ENCODE peak calls at places on chromosomes 1 and 21, in seven cellular contexts. G is epithelial cell of esophagus; F is OCI-LY7; H is CD8-positive, alpha-beta T cell; M is PC-3; L is cardiac fibroblast; R is K562. U is an unnamed sample.

GRCh38 chr21:42768324-42769121 is 110.8 kb downstream of the WDR4 start:
- DNase-seq in R (no peak), G (no peak), L (no peak), M (no peak), F (no peak), H (no peak), U (no peak)

GRCh38 chr1:84582802-84583587 is 8.8 kb upstream of the CTBS start:
- DNase-seq in M (peak; percentile 10), G (peak; percentile 39), R (no peak), F (peak; percentile 4), L (peak; percentile 79), H (no peak), U (no peak)

GRCh38 chr1:62508187-62508758 is 71.4 kb downstream of the USP1 start:
- DNase-seq in G (peak; percentile 51), H (no peak), R (no peak), L (peak; percentile 73), F (peak; percentile 42), M (peak; percentile 53), U (peak; percentile 22)

GRCh38 chr1:16141573-16142336 is 14.1 kb downstream of the EPHA2 start:
- DNase-seq in R (no peak), F (no peak), L (peak; percentile 70), G (no peak), H (no peak), M (no peak), U (no peak)

GRCh38 chr1:112723511-112723839 is 8.3 kb upstream of the PPM1J start:
- DNase-seq in M (no peak), F (no peak), H (no peak), L (no peak), G (no peak), R (no peak), U (no peak)

GRCh38 chr21:42317341-42317741 is 2.1 kb upstream of the TFF3 start:
- DNase-seq in M (no peak), F (no peak), R (no peak), G (no peak), L (no peak), H (no peak), U (no peak)

GRCh38 chr1:116847688-116848531 is 61.8 kb upstream of the PTGFRN start:
- DNase-seq in H (no peak), R (no peak), M (peak; percentile 17), G (peak; percentile 55), F (no peak), L (peak; percentile 57), U (no peak)

GRCh38 chr21:26099610-26100219 is 70.9 kb downstream of the APP start:
- DNase-seq in F (no peak), L (peak; percentile 62), M (no peak), R (no peak), G (peak; percentile 78), H (no peak), U (no peak)

GRCh38 chr1:66119148-66119547 is 326.5 kb downstream of the PDE4B start:
- DNase-seq in L (no peak), G (no peak), R (no peak), F (peak; percentile 26), M (no peak), H (no peak), U (no peak)

GRCh38 chr1:172450524-172450885 is 6.6 kb upstream of the PIGC start:
- DNase-seq in L (no peak), H (no peak), F (no peak), R (no peak), G (no peak), M (peak; percentile 33), U (no peak)

GRCh38 chr1:86747304-86747703 is 42.9 kb downstream of the SH3GLB1 start:
- DNase-seq in L (peak; percentile 18), M (no peak), G (no peak), F (no peak), H (no peak), R (no peak), U (no peak)

GRCh38 chr1:86739901-86740507 is 35.6 kb downstream of the SH3GLB1 start:
- DNase-seq in R (no peak), H (peak; percentile 13), L (peak; percentile 37), M (no peak), F (peak; percentile 25), G (no peak), U (no peak)

DNA sequence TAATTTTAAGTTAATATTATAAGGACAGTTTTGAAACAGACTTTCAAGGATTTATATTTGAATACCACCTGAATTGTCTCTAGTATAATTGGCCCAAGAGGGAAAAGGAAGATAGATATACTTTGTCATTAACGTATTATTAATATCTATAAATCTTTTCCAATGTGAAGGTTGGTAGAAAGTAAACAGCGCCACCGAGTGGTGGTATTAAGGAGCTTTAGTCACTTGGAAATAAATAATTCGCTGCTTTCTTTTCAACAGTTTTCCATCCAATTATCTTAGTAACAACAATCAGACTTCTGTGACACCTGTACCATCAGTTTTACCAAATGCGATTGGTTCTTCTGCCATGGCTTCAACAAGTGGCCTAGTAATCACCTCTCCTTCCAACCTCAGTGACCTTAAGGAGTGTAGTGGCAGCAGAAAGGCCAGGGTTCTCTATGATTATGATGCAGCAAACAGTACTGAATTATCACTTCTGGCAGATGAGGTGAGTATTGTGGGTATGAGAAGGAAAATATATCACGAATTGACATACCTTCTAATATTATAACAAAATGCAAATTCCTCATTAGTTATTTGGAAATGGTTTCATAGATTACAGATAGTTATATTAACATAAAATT is 37.7 kb downstream of the SH3GLB1 start:
- DNase-seq in F (peak; percentile 56), H (peak; percentile 44), R (peak; percentile 33), M (peak; percentile 66), G (peak; percentile 63), L (peak; percentile 61), U (no peak)
- TF ChIP-seq CTCF in F (peak; percentile 98), H (peak; percentile 83), R (peak; percentile 71), M (peak; percentile 84), G (peak; percentile 50), L (peak; percentile 47), U (peak; percentile 44)

GRCh38 chr1:206508130-206508884 is 976 bp downstream of the RASSF5 start:
- DNase-seq in F (no peak), L (no peak), G (no peak), M (no peak), R (no peak), H (no peak), U (no peak)
- H3K4me3 ChIP-seq in F (no peak overlapping the region), L (peak overlapping the region; percentile 55), G (peak overlapping the region; percentile 62), M (peak overlapping the region; percentile 69), R (peak overlapping the region; percentile 39), H (peak overlapping the region; percentile 58), U (peak overlapping the region; percentile 76)

GRCh38 chr1:119447344-119447743 is 32.4 kb downstream of the HSD3B2 start:
- DNase-seq in R (no peak), H (no peak), F (no peak), G (no peak), M (no peak), L (no peak), U (no peak)

GRCh38 chr1:119448112-119448511 is 33.2 kb downstream of the HSD3B2 start:
- DNase-seq in R (no peak), G (peak; percentile 25), L (no peak), F (no peak), M (peak; percentile 41), H (no peak), U (no peak)

GRCh38 chr1:119452085-119452484 is 37.1 kb downstream of the HSD3B2 start:
- DNase-seq in R (no peak), L (no peak), M (no peak), F (no peak), H (no peak), G (no peak), U (no peak)

GRCh38 chr1:119451158-119451557 is 36.2 kb downstream of the HSD3B2 start:
- DNase-seq in G (no peak), R (no peak), H (no peak), L (no peak), F (no peak), M (no peak), U (no peak)

GRCh38 chr1:119449964-119450363 is 35.0 kb downstream of the HSD3B2 start:
- DNase-seq in H (no peak), L (no peak), M (peak; percentile 54), R (peak; percentile 16), G (peak; percentile 44), F (no peak), U (no peak)
- TF ChIP-seq CTCF in H (no peak), L (no peak), M (peak; percentile 49), R (peak; percentile 45), G (peak; percentile 35), F (no peak), U (peak; percentile 19)

GRCh38 chr1:6097824-6098223 is 52.1 kb downstream of the KCNAB2 start:
- DNase-seq in H (no peak), R (no peak), M (no peak), F (no peak), G (no peak), L (no peak), U (no peak)

GRCh38 chr1:6099297-6099696 is 53.6 kb downstream of the KCNAB2 start:
- DNase-seq in L (no peak), R (no peak), H (no peak), M (no peak), F (no peak), G (no peak), U (no peak)

GRCh38 chr1:6099787-6100765 is 54.4 kb downstream of the KCNAB2 start:
- DNase-seq in F (peak; percentile 10), L (no peak), R (no peak), M (peak; percentile 51), H (no peak), G (peak; percentile 10), U (no peak)

GRCh38 chr1:6097117-6097595 is 51.5 kb downstream of the KCNAB2 start:
- DNase-seq in R (no peak), F (no peak), M (no peak), H (no peak), L (no peak), G (no peak), U (no peak)

DNA sequence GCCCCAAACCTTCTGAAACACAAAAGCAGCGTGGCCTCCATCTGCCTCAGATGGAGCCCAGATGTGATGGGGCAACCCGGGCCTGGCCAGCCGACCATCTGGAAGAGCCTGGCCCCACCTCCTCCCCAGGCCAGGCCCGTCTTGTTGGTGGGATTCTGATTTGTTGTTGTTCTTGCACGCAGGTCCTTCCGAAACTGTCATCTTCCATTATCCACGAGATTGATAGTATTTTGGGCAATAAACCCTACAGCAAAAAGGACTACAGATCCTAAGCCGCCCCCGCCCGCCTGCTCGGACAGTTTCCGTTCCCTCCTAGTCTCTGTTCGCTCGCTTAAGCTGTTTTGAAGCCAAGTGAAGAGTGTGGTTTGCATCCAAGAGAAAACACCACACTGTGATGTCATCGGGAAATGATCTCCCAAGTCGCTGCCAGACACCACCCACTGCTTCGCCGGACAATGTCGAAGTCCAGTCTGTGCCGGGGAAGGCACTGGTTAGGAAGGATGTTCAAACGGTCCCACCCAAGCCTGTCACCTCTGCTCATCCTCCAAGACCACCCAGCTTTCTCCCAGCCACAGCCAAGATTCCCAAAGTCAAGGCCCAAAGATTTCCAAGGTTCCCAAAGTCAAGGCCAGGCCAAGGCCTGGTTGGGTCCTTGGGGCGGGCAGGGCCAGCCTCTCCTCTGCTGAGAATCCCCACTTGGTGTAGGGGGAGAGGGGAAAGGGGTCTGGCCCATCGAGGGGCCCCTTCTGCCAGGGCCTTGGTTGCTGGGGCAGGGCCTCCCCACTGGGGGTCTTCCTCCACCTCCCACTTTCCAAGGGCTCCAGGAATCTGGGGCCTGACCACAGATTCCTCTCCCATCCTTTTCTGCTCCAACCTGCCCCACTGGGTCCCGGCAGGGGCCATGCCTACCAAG is 52.9 kb downstream of the KCNAB2 start:
- DNase-seq in F (no peak), H (no peak), G (no peak), R (no peak), L (peak; percentile 60), M (no peak), U (no peak)
- H3K4me3 ChIP-seq in F (no peak overlapping the region), H (no peak overlapping the region), G (no peak overlapping the region), R (no peak overlapping the region), L (no peak overlapping the region), M (no peak overlapping the region), U (no peak overlapping the region)

GRCh38 chr1:224503161-224504118 is 68.8 kb upstream of the WDR26 start:
- DNase-seq in L (peak; percentile 95), G (peak; percentile 98), M (peak; percentile 95), R (peak; percentile 99), F (peak; percentile 77), H (no peak), U (peak; percentile 57)
- TF ChIP-seq CTCF in L (no peak), G (peak; percentile 15), M (peak; percentile 42), R (peak; percentile 66), F (peak; percentile 61), H (no peak), U (peak; percentile 44)

U was measured in GM12864.